ENCODE peak calls at places on chromosome 15, in four cellular contexts. One of them, this sample, is unnamed.

GRCh38 chr15:26260517-26261133 is 397.5 kb upstream of the ATP10A start:
- DNase-seq in heart left ventricle: no peak
- DNase-seq in uterus: no peak
- DNase-seq in thoracic aorta: no peak
- DNase-seq in this sample: peak; percentile 18

GRCh38 chr15:47184003-47184404 is 533.3 kb upstream of the SEMA6D start:
- DNase-seq in uterus: no peak
- DNase-seq in heart left ventricle: peak; percentile 30
- DNase-seq in thoracic aorta: no peak
- DNase-seq in this sample: no peak

GRCh38 chr15:68781766-68782588 is 38.7 kb downstream of the ANP32A start:
- DNase-seq in heart left ventricle: peak; percentile 84
- DNase-seq in uterus: peak; percentile 57
- DNase-seq in thoracic aorta: peak; percentile 24
- DNase-seq in this sample: no peak

GRCh38 chr15:71448688-71449114 is 333.4 kb downstream of the THSD4 start:
- DNase-seq in thoracic aorta: no peak
- DNase-seq in uterus: peak; percentile 61
- DNase-seq in heart left ventricle: no peak
- DNase-seq in this sample: peak; percentile 11

GRCh38 chr15:83190450-83190849 is 17.2 kb downstream of the HDGFL3 start:
- DNase-seq in thoracic aorta: no peak
- DNase-seq in heart left ventricle: no peak
- DNase-seq in uterus: no peak
- DNase-seq in this sample: no peak

GRCh38 chr15:39920510-39921273 is 626 bp upstream of the GPR176 start:
- DNase-seq in heart left ventricle: peak; percentile 85
- DNase-seq in uterus: peak; percentile 71
- DNase-seq in thoracic aorta: peak; percentile 58
- DNase-seq in this sample: no peak

GRCh38 chr15:58440922-58441321 is 9.1 kb downstream of the LIPC start:
- DNase-seq in uterus: no peak
- DNase-seq in thoracic aorta: no peak
- DNase-seq in heart left ventricle: no peak
- DNase-seq in this sample: no peak

GRCh38 chr15:68158046-68158628 is 47.0 kb downstream of the CALML4 start:
- DNase-seq in thoracic aorta: no peak
- DNase-seq in heart left ventricle: no peak
- DNase-seq in uterus: no peak
- DNase-seq in this sample: no peak

GRCh38 chr15:48644827-48645557 is 517 bp downstream of the FBN1 start:
- DNase-seq in uterus: peak; percentile 58
- DNase-seq in thoracic aorta: no peak
- DNase-seq in heart left ventricle: peak; percentile 62
- DNase-seq in this sample: peak; percentile 49

GRCh38 chr15:84600331-84600686 is 500 bp upstream of the ZSCAN2 start:
- DNase-seq in uterus: peak; percentile 82
- DNase-seq in thoracic aorta: peak; percentile 82
- DNase-seq in heart left ventricle: peak; percentile 89
- DNase-seq in this sample: peak; percentile 83

GRCh38 chr15:70376031-70376928 is 278.6 kb upstream of the TLE3 start:
- DNase-seq in uterus: no peak
- DNase-seq in heart left ventricle: no peak
- DNase-seq in thoracic aorta: no peak
- DNase-seq in this sample: no peak
- H3K4me1 ChIP-seq in uterus: no peaks in the 10 kb centered on the region
- H3K4me1 ChIP-seq in heart left ventricle: peaks cover 7% of the 10 kb centered on the region
- H3K4me1 ChIP-seq in thoracic aorta: peaks cover 15% of the 10 kb centered on the region
- H3K4me1 ChIP-seq in this sample: no peaks in the 10 kb centered on the region

GRCh38 chr15:81289910-81290309 is 34.0 kb downstream of the STARD5 start:
- DNase-seq in thoracic aorta: no peak
- DNase-seq in heart left ventricle: no peak
- DNase-seq in uterus: no peak
- DNase-seq in this sample: no peak

GRCh38 chr15:81293728-81294500 is 30.0 kb downstream of the STARD5 start:
- DNase-seq in thoracic aorta: no peak
- DNase-seq in heart left ventricle: no peak
- DNase-seq in uterus: no peak
- DNase-seq in this sample: peak; percentile 87

GRCh38 chr15:81294501-81294850 is 29.5 kb downstream of the STARD5 start:
- DNase-seq in uterus: no peak
- DNase-seq in heart left ventricle: no peak
- DNase-seq in thoracic aorta: no peak
- DNase-seq in this sample: no peak

GRCh38 chr15:81292516-81293001 is 31.4 kb downstream of the STARD5 start:
- DNase-seq in thoracic aorta: no peak
- DNase-seq in uterus: no peak
- DNase-seq in heart left ventricle: peak; percentile 53
- DNase-seq in this sample: no peak

DNA sequence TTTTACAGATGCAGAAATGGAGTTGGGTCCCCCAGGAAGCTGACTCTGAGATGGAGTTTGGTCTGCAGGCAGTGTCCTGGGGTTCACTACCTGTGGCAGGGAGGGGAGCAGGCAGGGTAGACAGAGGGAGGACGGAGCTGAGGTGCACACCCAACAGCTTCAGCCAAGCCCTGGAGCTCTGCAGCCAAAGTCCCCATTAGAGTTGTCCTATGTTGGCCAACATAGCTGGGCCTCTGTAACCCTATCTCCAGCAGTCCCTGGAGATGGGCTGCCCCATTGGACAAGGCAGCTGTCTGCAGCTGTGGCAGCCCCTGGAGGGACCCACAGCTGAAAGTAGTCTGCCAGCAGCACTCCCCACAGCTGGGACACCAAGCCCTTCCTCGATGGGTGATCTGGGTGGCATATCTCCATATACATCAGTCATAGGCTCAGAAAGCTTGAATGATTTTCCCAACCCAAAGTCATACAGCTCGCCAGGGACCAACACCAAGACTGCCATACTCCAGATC is 32.0 kb downstream of the STARD5 start:
- DNase-seq in heart left ventricle: no peak
- DNase-seq in uterus: no peak
- DNase-seq in thoracic aorta: no peak
- DNase-seq in this sample: no peak
- H3K4me1 ChIP-seq in heart left ventricle: no peaks in the 10 kb centered on the region
- H3K4me1 ChIP-seq in uterus: no peaks in the 10 kb centered on the region
- H3K4me1 ChIP-seq in thoracic aorta: peaks cover under 1% of the 10 kb centered on the region
- H3K4me1 ChIP-seq in this sample: peaks cover 63% of the 10 kb centered on the region

DNA sequence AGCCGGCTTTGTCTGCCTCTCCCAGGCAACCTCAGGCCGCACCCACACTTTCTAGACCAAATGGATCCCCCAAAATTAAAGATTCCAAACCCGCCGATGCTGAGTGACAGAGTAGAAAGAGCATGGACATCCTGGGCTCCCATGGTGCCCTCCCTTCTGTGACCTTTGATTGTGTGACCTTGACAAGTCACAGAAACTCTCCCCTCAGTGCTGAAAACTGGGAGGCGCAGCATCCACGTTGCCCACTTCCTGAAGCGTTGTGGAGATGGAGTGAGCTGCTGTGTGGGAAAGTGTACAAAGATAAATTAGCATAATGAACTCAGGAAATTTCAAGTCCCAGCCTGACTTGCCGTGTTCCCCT is 74.4 kb upstream of the MFGE8 start:
- DNase-seq in uterus: no peak
- DNase-seq in heart left ventricle: no peak
- DNase-seq in thoracic aorta: no peak
- DNase-seq in this sample: no peak
- H3K4me1 ChIP-seq in uterus: no peaks in the 10 kb centered on the region
- H3K4me1 ChIP-seq in heart left ventricle: peaks cover 9% of the 10 kb centered on the region
- H3K4me1 ChIP-seq in thoracic aorta: no peaks in the 10 kb centered on the region
- H3K4me1 ChIP-seq in this sample: no peaks in the 10 kb centered on the region

GRCh38 chr15:63051701-63052066 is 9.1 kb downstream of the TPM1 start:
- DNase-seq in uterus: no peak
- DNase-seq in thoracic aorta: no peak
- DNase-seq in heart left ventricle: no peak
- DNase-seq in this sample: no peak

GRCh38 chr15:63048986-63049665 is 6.6 kb downstream of the TPM1 start:
- DNase-seq in uterus: no peak
- DNase-seq in thoracic aorta: no peak
- DNase-seq in heart left ventricle: peak; percentile 77
- DNase-seq in this sample: peak; percentile 8

GRCh38 chr15:63050737-63051700 is 8.5 kb downstream of the TPM1 start:
- DNase-seq in thoracic aorta: no peak
- DNase-seq in heart left ventricle: no peak
- DNase-seq in uterus: peak; percentile 73
- DNase-seq in this sample: no peak

GRCh38 chr15:63048115-63048985 is 5.8 kb downstream of the TPM1 start:
- DNase-seq in uterus: peak; percentile 94
- DNase-seq in thoracic aorta: peak; percentile 58
- DNase-seq in heart left ventricle: peak; percentile 93
- DNase-seq in this sample: peak; percentile 89

DNA sequence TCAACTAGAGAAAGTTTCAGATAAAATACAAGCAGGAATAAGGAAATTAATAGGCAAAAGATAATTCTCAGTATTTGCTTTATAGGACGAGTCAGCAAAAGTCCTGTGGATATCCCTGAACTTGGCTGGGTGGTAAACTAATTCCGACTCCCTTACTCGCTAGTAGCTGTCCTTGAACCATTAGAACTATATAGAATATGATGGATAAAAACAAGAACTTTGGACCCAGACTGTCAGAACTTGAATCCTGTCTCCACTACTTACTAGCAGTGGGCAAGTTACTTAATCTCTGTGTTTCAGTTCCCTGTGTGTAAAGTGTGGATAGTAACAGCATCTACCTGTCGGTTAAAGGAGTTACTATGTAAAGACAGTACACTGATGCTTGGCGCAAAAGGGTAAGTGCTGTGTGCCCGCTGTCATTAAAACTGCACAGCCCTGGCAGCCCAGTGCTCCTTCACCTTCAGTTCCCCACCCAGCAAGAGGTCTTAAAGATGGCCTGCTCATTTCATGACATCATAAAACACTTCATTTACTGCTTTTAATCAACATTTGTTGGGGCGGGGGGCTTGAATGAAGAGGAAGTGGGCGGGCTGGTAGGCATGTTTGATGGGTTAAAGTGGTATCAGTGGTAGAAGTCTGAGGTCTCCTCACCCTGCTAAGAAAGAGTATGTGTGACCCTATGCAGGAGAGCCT is 7.3 kb downstream of the TPM1 start:
- DNase-seq in thoracic aorta: no peak
- DNase-seq in uterus: no peak
- DNase-seq in heart left ventricle: no peak
- DNase-seq in this sample: no peak
- H3K4me1 ChIP-seq in thoracic aorta: peaks cover 53% of the 10 kb centered on the region
- H3K4me1 ChIP-seq in uterus: peaks cover 29% of the 10 kb centered on the region
- H3K4me1 ChIP-seq in heart left ventricle: peaks cover 35% of the 10 kb centered on the region
- H3K4me1 ChIP-seq in this sample: peaks cover 30% of the 10 kb centered on the region

GRCh38 chr15:93063292-93063671 is 25.7 kb downstream of the RGMA start:
- DNase-seq in uterus: no peak
- DNase-seq in heart left ventricle: no peak
- DNase-seq in thoracic aorta: no peak
- DNase-seq in this sample: no peak
- H3K4me1 ChIP-seq in uterus: peaks cover 7% of the 10 kb centered on the region
- H3K4me1 ChIP-seq in heart left ventricle: peaks cover 7% of the 10 kb centered on the region
- H3K4me1 ChIP-seq in thoracic aorta: peaks cover 43% of the 10 kb centered on the region
- H3K4me1 ChIP-seq in this sample: peaks cover 13% of the 10 kb centered on the region

GRCh38 chr15:78291052-78291451 is 8.4 kb downstream of the SKIC8 start:
- DNase-seq in uterus: no peak
- DNase-seq in heart left ventricle: no peak
- DNase-seq in thoracic aorta: no peak
- DNase-seq in this sample: no peak

GRCh38 chr15:78292219-78292618 is 7.2 kb downstream of the SKIC8 start:
- DNase-seq in uterus: no peak
- DNase-seq in thoracic aorta: no peak
- DNase-seq in heart left ventricle: no peak
- DNase-seq in this sample: no peak

GRCh38 chr15:78284758-78285157 is 14.7 kb downstream of the SKIC8 start:
- DNase-seq in uterus: no peak
- DNase-seq in thoracic aorta: no peak
- DNase-seq in heart left ventricle: no peak
- DNase-seq in this sample: no peak

GRCh38 chr15:78291698-78292097 is 7.7 kb downstream of the SKIC8 start:
- DNase-seq in thoracic aorta: no peak
- DNase-seq in heart left ventricle: no peak
- DNase-seq in uterus: no peak
- DNase-seq in this sample: no peak

GRCh38 chr15:78290222-78290621 is 9.2 kb downstream of the SKIC8 start:
- DNase-seq in uterus: no peak
- DNase-seq in thoracic aorta: no peak
- DNase-seq in heart left ventricle: no peak
- DNase-seq in this sample: no peak
- H3K4me1 ChIP-seq in uterus: no peaks in the 10 kb centered on the region
- H3K4me1 ChIP-seq in thoracic aorta: no peaks in the 10 kb centered on the region
- H3K4me1 ChIP-seq in heart left ventricle: no peaks in the 10 kb centered on the region
- H3K4me1 ChIP-seq in this sample: no peaks in the 10 kb centered on the region

GRCh38 chr15:74748322-74748946 is at the start of gene CYP1A2:
- DNase-seq in uterus: no peak
- DNase-seq in thoracic aorta: no peak
- DNase-seq in heart left ventricle: no peak
- DNase-seq in this sample: no peak
- H3K4me1 ChIP-seq in uterus: no peaks in the 10 kb centered on the region
- H3K4me1 ChIP-seq in thoracic aorta: no peaks in the 10 kb centered on the region
- H3K4me1 ChIP-seq in heart left ventricle: no peaks in the 10 kb centered on the region
- H3K4me1 ChIP-seq in this sample: no peaks in the 10 kb centered on the region

DNA sequence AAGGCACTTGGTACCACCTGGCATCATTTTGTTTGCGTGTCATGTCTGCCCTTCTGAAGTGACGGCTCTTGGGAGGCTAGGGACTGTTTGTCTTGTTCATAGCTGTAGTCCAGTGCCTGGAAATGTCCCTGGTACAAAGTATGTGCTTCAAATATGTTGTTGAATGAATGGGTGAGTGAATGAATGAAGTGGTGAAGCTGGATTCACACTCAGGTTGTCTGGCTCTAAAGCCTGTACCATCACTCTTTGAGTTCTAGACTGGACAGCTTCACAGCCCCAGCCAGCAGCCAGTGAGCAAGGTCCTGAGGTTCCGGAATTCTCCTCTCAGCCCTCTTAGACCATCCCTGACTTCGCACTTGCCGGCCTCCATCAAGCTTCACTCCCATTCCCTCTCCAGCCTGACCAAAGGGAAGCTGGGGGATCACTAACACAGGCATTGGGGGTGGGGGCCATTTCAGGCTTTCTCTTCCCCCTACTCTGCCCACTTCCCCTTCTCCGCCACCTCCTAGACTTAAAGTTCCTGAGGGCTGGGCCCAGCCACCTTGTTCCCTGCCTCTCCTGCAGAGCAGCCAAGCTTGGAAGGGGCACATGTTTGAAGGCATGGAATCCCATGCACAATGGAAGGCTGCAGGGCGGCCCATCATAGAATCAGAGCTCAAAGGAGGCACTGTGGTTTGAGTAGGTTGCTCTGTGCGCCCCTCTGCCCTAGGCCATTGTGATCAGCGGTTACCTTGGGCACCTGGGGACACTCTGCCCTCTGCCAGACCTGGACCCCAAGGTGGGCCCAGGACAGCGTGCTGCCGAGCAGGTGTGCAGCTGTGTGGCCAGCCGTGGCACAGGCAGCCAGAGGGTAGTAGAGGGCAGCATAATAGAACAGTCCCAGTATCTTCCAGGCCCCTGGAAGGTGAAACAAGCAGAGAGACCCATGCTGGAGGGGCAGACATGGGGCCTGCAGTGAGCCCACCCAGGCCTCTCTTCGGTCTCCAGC is 7.7 kb downstream of the STRA6 start:
- DNase-seq in uterus: no peak
- DNase-seq in thoracic aorta: no peak
- DNase-seq in heart left ventricle: no peak
- DNase-seq in this sample: no peak
- H3K4me1 ChIP-seq in uterus: no peaks in the 10 kb centered on the region
- H3K4me1 ChIP-seq in thoracic aorta: peaks cover 4% of the 10 kb centered on the region
- H3K4me1 ChIP-seq in heart left ventricle: peaks cover 7% of the 10 kb centered on the region
- H3K4me1 ChIP-seq in this sample: no peaks in the 10 kb centered on the region

GRCh38 chr15:98874359-98874758 is 133.2 kb downstream of the PGPEP1L start:
- DNase-seq in thoracic aorta: no peak
- DNase-seq in uterus: no peak
- DNase-seq in heart left ventricle: no peak
- DNase-seq in this sample: no peak
- H3K4me1 ChIP-seq in thoracic aorta: peaks cover 64% of the 10 kb centered on the region
- H3K4me1 ChIP-seq in uterus: peaks cover 5% of the 10 kb centered on the region
- H3K4me1 ChIP-seq in heart left ventricle: peaks cover 30% of the 10 kb centered on the region
- H3K4me1 ChIP-seq in this sample: no peaks in the 10 kb centered on the region

This sample was measured in DND-41.